ENCODE peak calls at places on chromosome 11, in nine cellular contexts. V is left kidney; B is NCI-H1105 treated with DMSO at 0.1 percent for 48 hours; H is MM.1S; C is AG10803; L is right atrium auricular region; O is cardiac fibroblast; I is effector memory CD4-positive, alpha-beta T cell; R is activated CD4-positive, alpha-beta T cell treated with anti-CD3 and anti-CD28 coated beads, Interleukin-2, amount 50 U/mL, for 1 hour. U is an unnamed sample.

GRCh38 chr11:111283945-111284481 is 14.3 kb upstream of the POU2AF3 start:
- DNase-seq in B (no peak), H (no peak), V (no peak), I (no peak), O (no peak), C (no peak), L (no peak), R (no peak), U (no peak)

GRCh38 chr11:19258651-19259230 is 18.0 kb upstream of the E2F8 start:
- DNase-seq in L (no peak), O (no peak), C (no peak), R (no peak), V (no peak), I (no peak), H (no peak), B (no peak), U (no peak)

GRCh38 chr11:123143476-123143875 is 51.6 kb downstream of the CLMP start:
- DNase-seq in H (no peak), R (no peak), O (peak; percentile 54), L (no peak), B (no peak), C (no peak), V (no peak), I (no peak), U (no peak)

GRCh38 chr11:132463941-132464340 is 1068.4 kb downstream of the OPCML start:
- DNase-seq in B (peak; percentile 58), V (peak; percentile 80), R (no peak), O (peak; percentile 16), H (no peak), I (no peak), C (peak; percentile 70), L (no peak), U (no peak)

GRCh38 chr11:65572356-65573043 is at the start of gene FAM89B:
- DNase-seq in I (peak; percentile 79), R (peak; percentile 91), V (peak; percentile 97), O (peak; percentile 87), B (peak; percentile 66), H (peak; percentile 89), C (peak; percentile 80), L (peak; percentile 94), U (peak; percentile 75)

GRCh38 chr11:80783561-80783960 is 1342.7 kb upstream of the TENM4 start:
- DNase-seq in H (no peak), C (no peak), I (no peak), R (no peak), L (no peak), O (no peak), B (no peak), V (no peak), U (no peak)

GRCh38 chr11:7890417-7891179 is 40.5 kb downstream of the OR10A6 start:
- DNase-seq in L (no peak), O (no peak), B (no peak), R (no peak), C (peak; percentile 36), V (peak; percentile 92), H (no peak), I (no peak), U (no peak)

GRCh38 chr11:120078397-120078796 is 59.5 kb downstream of the TRIM29 start:
- DNase-seq in I (no peak), B (no peak), O (no peak), V (no peak), R (no peak), L (no peak), C (no peak), H (no peak), U (no peak)

GRCh38 chr11:119065369-119065768 is 2.2 kb upstream of the VPS11 start:
- DNase-seq in I (no peak), L (no peak), H (peak; percentile 53), V (peak; percentile 29), R (peak; percentile 38), B (peak; percentile 28), O (peak; percentile 50), C (peak; percentile 46), U (peak; percentile 31)

U was measured in brain microvascular endothelial cell.